ENCODE peak calls at places on chromosomes 7 and 10, in five cellular contexts. B is psoas muscle, V is brain microvascular endothelial cell, S is GM06990, X is PC-3. R is an unnamed sample.

GRCh38 chr10:104681485-104681884 is 40.4 kb downstream of the SORCS3 start:
- DNase-seq in B (no peak), V (no peak), S (no peak), X (no peak), R (no peak)

GRCh38 chr7:2373124-2373556 is 18.5 kb downstream of the EIF3B start:
- DNase-seq in B (no peak), V (no peak), S (no peak), X (no peak), R (no peak)

GRCh38 chr7:86914468-86915054 is 144.9 kb downstream of the ELAPOR2 start:
- DNase-seq in B (no peak), V (no peak), S (no peak), X (peak; percentile 53), R (peak; percentile 11)

GRCh38 chr7:149310113-149310836 is 48.3 kb downstream of the ZNF783 start:
- DNase-seq in B (no peak), V (peak; percentile 78), S (no peak), X (peak; percentile 80), R (peak; percentile 84)

GRCh38 chr7:33157311-33157710 is 27.9 kb downstream of the BBS9 start:
- DNase-seq in B (no peak), V (no peak), S (no peak), X (no peak), R (no peak)

GRCh38 chr7:70165477-70166170 is 567.3 kb downstream of the AUTS2 start:
- DNase-seq in B (no peak), V (no peak), S (no peak), X (no peak), R (no peak)

GRCh38 chr7:115850774-115851173 is 179.8 kb downstream of the TFEC start:
- DNase-seq in B (no peak), V (no peak), S (no peak), X (no peak), R (no peak)

GRCh38 chr10:73969224-73969811 is 28.6 kb upstream of the VCL start:
- DNase-seq in B (no peak), V (no peak), S (no peak), X (no peak), R (peak; percentile 85)

GRCh38 chr10:130751851-130752250 is 559.7 kb downstream of the TCERG1L start:
- DNase-seq in B (peak; percentile 8), V (no peak), S (no peak), X (no peak), R (no peak)

GRCh38 chr10:110447886-110448285 is 49.8 kb upstream of the DUSP5 start:
- DNase-seq in B (no peak), V (no peak), S (no peak), X (no peak), R (no peak)

GRCh38 chr10:100828744-100829102 is 83.3 kb downstream of the PAX2 start:
- DNase-seq in B (no peak), V (no peak), S (no peak), X (no peak), R (no peak)

GRCh38 chr10:92490387-92490786 is 83.5 kb downstream of the IDE start:
- DNase-seq in B (no peak), V (peak; percentile 11), S (no peak), X (peak; percentile 33), R (peak; percentile 66)

GRCh38 chr10:31816318-31816717 is 112.3 kb downstream of the ARHGAP12 start:
- DNase-seq in B (no peak), V (peak; percentile 68), S (no peak), X (no peak), R (no peak)

GRCh38 chr10:28644647-28645046 is 32.7 kb upstream of the BAMBI start:
- DNase-seq in B (no peak), V (no peak), S (no peak), X (no peak), R (no peak)

GRCh38 chr7:131249003-131249402 is 78.7 kb upstream of the MKLN1 start:
- DNase-seq in B (peak; percentile 91), V (peak; percentile 97), S (no peak), X (peak; percentile 73), R (peak; percentile 91)

GRCh38 chr10:86062151-86062550 is 304.4 kb downstream of the GRID1 start:
- DNase-seq in B (no peak), V (no peak), S (no peak), X (no peak), R (no peak)

GRCh38 chr10:85667638-85668233 is 698.9 kb downstream of the GRID1 start:
- DNase-seq in B (no peak), V (no peak), S (no peak), X (no peak), R (no peak)

GRCh38 chr7:143205560-143206293 is 16.1 kb upstream of the TAS2R40 start:
- DNase-seq in B (no peak), V (no peak), S (no peak), X (no peak), R (no peak)

GRCh38 chr7:111914287-111914686 is 291.9 kb downstream of the DOCK4 start:
- DNase-seq in B (no peak), V (no peak), S (no peak), X (no peak), R (no peak)

GRCh38 chr10:75050520-75050919 is 60.9 kb upstream of the SAMD8 start:
- DNase-seq in B (no peak), V (no peak), S (no peak), X (no peak), R (no peak)

GRCh38 chr10:116133641-116134040 is 139.4 kb downstream of the GFRA1 start:
- DNase-seq in B (no peak), V (no peak), S (no peak), X (no peak), R (no peak)

GRCh38 chr7:13279854-13280435 is 592.5 kb downstream of the ARL4A start:
- DNase-seq in B (no peak), V (no peak), S (no peak), X (peak; percentile 63), R (peak; percentile 33)

DNA sequence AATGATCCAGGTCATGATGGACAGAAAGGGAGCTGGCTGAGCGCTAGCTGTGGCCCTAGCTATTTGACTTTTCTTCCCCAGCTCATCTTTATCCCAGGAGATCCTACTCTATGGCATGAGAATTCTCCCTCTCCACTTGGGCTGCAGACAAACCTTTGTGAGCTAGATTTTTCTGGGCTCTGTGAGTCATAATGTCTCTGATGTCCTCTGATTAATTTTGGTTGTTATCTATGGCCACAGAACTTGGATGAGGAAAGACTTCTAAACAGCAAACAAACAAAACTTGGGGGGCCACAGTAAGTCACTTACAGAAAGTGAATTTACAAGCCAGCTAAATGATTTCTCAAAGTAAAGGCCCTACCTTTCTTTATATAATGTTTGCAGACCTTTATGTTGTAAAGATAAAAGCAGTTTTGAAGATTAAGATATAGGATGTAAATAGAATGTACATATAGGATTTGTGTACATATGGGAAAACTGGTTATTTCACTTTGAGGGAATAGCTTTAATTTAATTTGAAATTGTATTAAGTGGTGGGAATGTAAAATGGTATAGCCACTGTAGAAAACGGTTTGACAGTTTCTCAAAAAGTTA is 10.4 kb downstream of the ABLIM1 start:
- DNase-seq in B (no peak), V (peak; percentile 36), S (no peak), X (no peak), R (no peak)
- H3K4me3 ChIP-seq in B (no peak overlapping the region), V (no peak overlapping the region), S (no peak overlapping the region), X (no peak overlapping the region), R (no peak overlapping the region)

GRCh38 chr7:42269161-42269560 is 32.2 kb upstream of the GLI3 start:
- DNase-seq in B (no peak), V (no peak), S (no peak), X (no peak), R (peak; percentile 7)

GRCh38 chr7:42274052-42274451 is 37.0 kb upstream of the GLI3 start:
- DNase-seq in B (no peak), V (peak; percentile 36), S (no peak), X (peak; percentile 71), R (peak; percentile 83)

GRCh38 chr7:42278360-42278759 is 41.4 kb upstream of the GLI3 start:
- DNase-seq in B (no peak), V (no peak), S (no peak), X (no peak), R (peak; percentile 5)

GRCh38 chr7:42272793-42273665 is 36.0 kb upstream of the GLI3 start:
- DNase-seq in B (no peak), V (peak; percentile 79), S (no peak), X (peak; percentile 63), R (peak; percentile 90)
- TF ChIP-seq CTCF in B (no peak), V (peak; percentile 88), S (no peak), X (peak; percentile 75), R (peak; percentile 83)

DNA sequence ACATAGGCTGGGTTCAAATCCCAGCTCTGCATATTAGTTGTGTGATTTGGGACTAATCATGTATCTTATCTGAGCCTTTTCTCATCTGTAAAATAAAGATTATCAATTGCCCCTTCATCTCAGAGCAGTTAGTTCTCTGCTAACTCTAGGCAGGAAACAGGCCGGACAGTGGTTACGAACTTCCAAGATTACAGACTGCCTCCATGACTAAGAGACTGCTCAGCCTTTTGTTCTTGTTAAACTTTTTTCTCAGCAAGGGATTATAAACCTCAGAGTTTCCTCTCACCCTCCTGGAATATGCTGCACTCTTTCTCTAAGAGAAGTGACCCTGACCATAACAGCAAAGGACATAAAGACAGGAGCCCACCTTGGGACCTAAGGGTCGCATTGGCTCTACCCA is 52.5 kb upstream of the NFKB2 start:
- DNase-seq in B (no peak), V (peak; percentile 81), S (no peak), X (peak; percentile 69), R (peak; percentile 85)
- H3K4me3 ChIP-seq in B (no peak overlapping the region), V (no peak overlapping the region), S (no peak overlapping the region), X (no peak overlapping the region), R (no peak overlapping the region)

DNA sequence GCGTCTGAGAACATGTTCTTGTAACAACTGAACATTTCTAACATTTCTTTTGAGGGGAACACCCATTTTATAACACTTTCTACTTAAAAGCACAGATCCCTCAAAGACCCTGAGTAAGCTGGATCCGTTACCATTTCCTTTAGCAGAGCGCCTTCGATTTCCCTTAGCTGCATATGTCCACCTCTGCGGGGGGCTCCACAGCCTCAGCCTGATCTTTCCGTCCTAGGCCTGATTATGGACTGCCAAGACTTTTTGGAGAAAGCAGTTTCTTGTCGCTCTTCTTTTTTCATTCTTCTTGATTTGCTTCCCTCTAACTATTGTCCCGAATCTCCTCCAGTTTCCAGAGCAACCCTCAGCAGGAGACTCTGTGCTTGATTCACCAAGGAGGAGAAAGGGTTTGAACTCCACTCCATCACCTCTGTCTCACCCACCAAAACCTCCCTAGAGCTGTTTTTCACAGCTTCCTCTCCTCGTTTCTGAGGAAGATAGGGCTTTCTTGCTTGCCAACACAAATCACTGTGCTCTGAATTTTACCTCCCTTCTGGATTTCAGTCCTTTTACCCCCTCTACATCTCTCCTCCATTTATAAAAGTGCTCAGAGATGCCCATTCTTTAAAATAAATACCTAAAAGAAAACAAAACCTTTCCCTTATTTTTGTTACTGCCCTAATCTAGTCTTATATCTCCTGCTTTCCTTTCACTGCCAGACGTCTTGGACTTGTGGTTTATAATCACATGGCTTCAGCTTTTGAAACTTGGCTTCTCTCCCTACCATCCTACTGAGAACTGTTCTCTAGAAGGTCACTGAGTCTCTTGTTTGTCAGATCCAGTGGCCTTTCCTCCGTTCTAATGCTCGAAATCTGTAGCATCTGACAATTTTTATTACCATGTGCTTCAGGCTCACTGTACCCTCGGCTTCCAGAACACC is 30.5 kb upstream of the ZRANB1 start:
- DNase-seq in B (no peak), V (peak; percentile 67), S (no peak), X (no peak), R (no peak)
- TF ChIP-seq CTCF in B (no peak), V (peak; percentile 13), S (peak; percentile 4), X (no peak), R (no peak)

DNA sequence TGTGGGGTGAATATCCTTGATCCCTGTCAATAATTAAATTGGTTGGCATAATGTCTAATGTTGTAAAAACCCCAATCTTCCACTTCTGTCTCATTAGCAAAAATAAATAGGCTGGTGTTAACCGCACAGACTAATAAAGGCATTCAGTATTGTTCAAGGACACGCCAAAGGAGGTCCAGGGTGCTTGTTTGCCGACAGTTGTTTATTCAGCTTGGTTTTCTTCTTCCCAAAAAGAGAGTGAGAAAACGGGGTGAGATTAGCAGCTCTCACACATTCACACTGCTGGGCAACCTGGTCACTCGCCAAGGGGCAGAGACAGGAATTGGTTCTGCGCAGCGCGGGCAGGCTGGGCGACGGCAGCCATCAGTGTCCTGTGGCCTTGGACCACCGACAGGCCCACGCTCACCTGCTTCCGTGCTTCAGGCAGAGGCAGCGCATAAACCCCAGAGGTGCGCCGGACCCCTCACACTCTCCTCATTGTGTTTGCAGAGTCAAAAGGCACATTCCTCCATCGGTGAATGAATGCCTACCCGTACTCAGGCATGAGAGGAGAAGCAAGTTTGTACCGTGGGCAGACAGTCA is 26.2 kb upstream of the LMBR1 start:
- DNase-seq in B (no peak), V (no peak), S (no peak), X (no peak), R (no peak)
- H3K4me3 ChIP-seq in B (no peak overlapping the region), V (no peak overlapping the region), S (no peak overlapping the region), X (no peak overlapping the region), R (no peak overlapping the region)

R was measured in epithelial cell of esophagus.